ENCODE peak calls at places on chromosomes 1 and 21, in six cellular contexts. O is naive thymus-derived CD4-positive, alpha-beta T cell; Y is tibial artery; Q is astrocyte of the spinal cord; S is lung; W is CD4-positive, alpha-beta memory T cell. X is an unnamed sample.

GRCh38 chr1:63327417-63328139 is 5.2 kb downstream of the FOXD3 start:
- DNase-seq in O (no peak), Y (no peak), Q (peak), S (peak), W (no peak), X (no peak)

GRCh38 chr1:114345930-114346479 is 165.0 kb downstream of the TRIM33 start:
- DNase-seq in O (peak), Y (peak), Q (peak), S (no peak), W (no peak), X (no peak)

GRCh38 chr1:51326839-51327238 is 3.5 kb downstream of the TTC39A start:
- DNase-seq in O (no peak), Y (no peak), Q (no peak), S (no peak), W (no peak), X (no peak)

GRCh38 chr1:171532520-171532919 is 47.2 kb downstream of the PRRC2C start:
- DNase-seq in O (no peak), Y (no peak), Q (no peak), S (no peak), W (no peak), X (no peak)

GRCh38 chr1:233172201-233172600 is 123.3 kb downstream of the PCNX2 start:
- DNase-seq in O (no peak), Y (no peak), Q (peak), S (no peak), W (no peak), X (peak)

GRCh38 chr1:180948357-180948756 is 35.7 kb downstream of the KIAA1614 start:
- DNase-seq in O (no peak), Y (no peak), Q (no peak), S (no peak), W (no peak), X (no peak)

GRCh38 chr1:151156515-151156819 is at the start of gene TNFAIP8L2:
- DNase-seq in O (peak), Y (peak), Q (no peak), S (peak), W (peak), X (no peak)

GRCh38 chr1:150612014-150612345 is 17.4 kb downstream of the ENSA start:
- DNase-seq in O (no peak), Y (no peak), Q (no peak), S (no peak), W (no peak), X (no peak)

GRCh38 chr1:44810101-44810761 is 1.9 kb downstream of the BTBD19 start:
- DNase-seq in O (peak), Y (peak), Q (peak), S (peak), W (peak), X (peak)

GRCh38 chr1:3943123-3943431 is 43.0 kb upstream of the C1orf174 start:
- DNase-seq in O (no peak), Y (no peak), Q (no peak), S (no peak), W (no peak), X (no peak)

GRCh38 chr1:208616776-208617175 is 372.6 kb upstream of the PLXNA2 start:
- DNase-seq in O (no peak), Y (no peak), Q (no peak), S (no peak), W (no peak), X (no peak)

GRCh38 chr1:50812346-50812745 is 147.7 kb downstream of the FAF1 start:
- DNase-seq in O (no peak), Y (no peak), Q (no peak), S (no peak), W (no peak), X (no peak)

GRCh38 chr1:32997381-32997891 is 32.8 kb upstream of the RNF19B start:
- DNase-seq in O (no peak), Y (no peak), Q (peak), S (no peak), W (no peak), X (no peak)

GRCh38 chr1:60130703-60131102 is 57.1 kb upstream of the C1orf87 start:
- DNase-seq in O (no peak), Y (no peak), Q (no peak), S (no peak), W (no peak), X (no peak)

GRCh38 chr1:12179111-12179519 is 12.3 kb downstream of the TNFRSF1B start:
- DNase-seq in O (peak), Y (no peak), Q (peak), S (no peak), W (peak), X (no peak)

GRCh38 chr1:99084562-99084961 is 79.9 kb upstream of the PLPPR5 start:
- DNase-seq in O (no peak), Y (no peak), Q (no peak), S (no peak), W (no peak), X (no peak)

GRCh38 chr1:183580281-183580682 is 10.0 kb downstream of the NCF2 start:
- DNase-seq in O (no peak), Y (peak), Q (no peak), S (no peak), W (no peak), X (no peak)

GRCh38 chr1:43706598-43707190 is 642 bp upstream of the ST3GAL3 start:
- DNase-seq in O (no peak), Y (no peak), Q (peak), S (no peak), W (peak), X (no peak)

GRCh38 chr1:159920651-159921050 is 4.7 kb downstream of the TAGLN2 start:
- DNase-seq in O (no peak), Y (no peak), Q (no peak), S (no peak), W (no peak), X (no peak)

GRCh38 chr1:92975551-92976232 is 14.4 kb upstream of the DIPK1A start:
- DNase-seq in O (no peak), Y (peak), Q (no peak), S (no peak), W (no peak), X (no peak)

GRCh38 chr1:112304151-112304550 is 91.9 kb upstream of the CTTNBP2NL start:
- DNase-seq in O (no peak), Y (no peak), Q (no peak), S (no peak), W (no peak), X (no peak)

GRCh38 chr1:27605300-27605766 is 1.4 kb upstream of the AHDC1 start:
- DNase-seq in O (no peak), Y (no peak), Q (no peak), S (no peak), W (no peak), X (no peak)

GRCh38 chr1:172838681-172839313 is 179.9 kb downstream of the FASLG start:
- DNase-seq in O (no peak), Y (no peak), Q (no peak), S (no peak), W (no peak), X (no peak)

GRCh38 chr1:174358344-174358743 is 89.4 kb upstream of the GPR52 start:
- DNase-seq in O (no peak), Y (no peak), Q (peak), S (no peak), W (no peak), X (no peak)

GRCh38 chr1:25562101-25562927 is 18.9 kb downstream of the LDLRAP1 start:
- DNase-seq in O (peak), Y (no peak), Q (no peak), S (no peak), W (peak), X (peak)

GRCh38 chr1:180540697-180541594 is 17.8 kb upstream of the OVAAL start:
- DNase-seq in O (no peak), Y (no peak), Q (peak), S (no peak), W (no peak), X (no peak)

GRCh38 chr1:177943999-177944672 is 25.7 kb downstream of the SEC16B start:
- DNase-seq in O (no peak), Y (no peak), Q (no peak), S (no peak), W (no peak), X (no peak)

GRCh38 chr1:174367892-174368291 is 79.9 kb upstream of the GPR52 start:
- DNase-seq in O (no peak), Y (no peak), Q (no peak), S (no peak), W (no peak), X (no peak)

GRCh38 chr1:210591214-210591613 is 262.5 kb downstream of the HHAT start:
- DNase-seq in O (no peak), Y (no peak), Q (no peak), S (no peak), W (no peak), X (no peak)

GRCh38 chr1:234855851-234856250 is 245.9 kb upstream of the IRF2BP2 start:
- DNase-seq in O (no peak), Y (no peak), Q (no peak), S (no peak), W (no peak), X (no peak)

GRCh38 chr1:94773296-94773809 is 46.8 kb upstream of the SLC44A3 start:
- DNase-seq in O (no peak), Y (no peak), Q (no peak), S (no peak), W (no peak), X (peak)

GRCh38 chr1:53482441-53483153 is 23.4 kb downstream of the DMRTB1 start:
- DNase-seq in O (no peak), Y (no peak), Q (no peak), S (no peak), W (no peak), X (no peak)

GRCh38 chr1:166910396-166910994 is 34.4 kb upstream of the TADA1 start:
- DNase-seq in O (peak), Y (peak), Q (peak), S (peak), W (peak), X (peak)

GRCh38 chr1:86487131-86487804 is 18.5 kb downstream of the CLCA1 start:
- DNase-seq in O (no peak), Y (peak), Q (peak), S (no peak), W (no peak), X (no peak)

GRCh38 chr21:18253809-18254208 is 9.2 kb downstream of the CHODL start:
- DNase-seq in O (no peak), Y (no peak), Q (no peak), S (no peak), W (no peak), X (no peak)

GRCh38 chr1:237296861-237297260 is 254.9 kb downstream of the RYR2 start:
- DNase-seq in O (no peak), Y (no peak), Q (no peak), S (no peak), W (no peak), X (no peak)

GRCh38 chr1:21323091-21323490 is 32.8 kb upstream of the ECE1 start:
- DNase-seq in O (no peak), Y (no peak), Q (peak), S (no peak), W (no peak), X (no peak)

GRCh38 chr1:21325231-21325718 is 35.0 kb upstream of the ECE1 start:
- DNase-seq in O (no peak), Y (no peak), Q (no peak), S (no peak), W (no peak), X (no peak)

GRCh38 chr1:21322681-21323016 is 32.4 kb upstream of the ECE1 start:
- DNase-seq in O (no peak), Y (no peak), Q (no peak), S (no peak), W (no peak), X (no peak)

GRCh38 chr1:21325731-21326387 is 35.6 kb upstream of the ECE1 start:
- DNase-seq in O (no peak), Y (peak), Q (no peak), S (no peak), W (no peak), X (no peak)

GRCh38 chr1:21324368-21325137 is 34.3 kb upstream of the ECE1 start:
- DNase-seq in O (peak), Y (peak), Q (peak), S (peak), W (peak), X (peak)
- H3K4me3 ChIP-seq in O (peak), Y (peak), Q (no peak), S (no peak), W (peak), X (no peak)

DNA sequence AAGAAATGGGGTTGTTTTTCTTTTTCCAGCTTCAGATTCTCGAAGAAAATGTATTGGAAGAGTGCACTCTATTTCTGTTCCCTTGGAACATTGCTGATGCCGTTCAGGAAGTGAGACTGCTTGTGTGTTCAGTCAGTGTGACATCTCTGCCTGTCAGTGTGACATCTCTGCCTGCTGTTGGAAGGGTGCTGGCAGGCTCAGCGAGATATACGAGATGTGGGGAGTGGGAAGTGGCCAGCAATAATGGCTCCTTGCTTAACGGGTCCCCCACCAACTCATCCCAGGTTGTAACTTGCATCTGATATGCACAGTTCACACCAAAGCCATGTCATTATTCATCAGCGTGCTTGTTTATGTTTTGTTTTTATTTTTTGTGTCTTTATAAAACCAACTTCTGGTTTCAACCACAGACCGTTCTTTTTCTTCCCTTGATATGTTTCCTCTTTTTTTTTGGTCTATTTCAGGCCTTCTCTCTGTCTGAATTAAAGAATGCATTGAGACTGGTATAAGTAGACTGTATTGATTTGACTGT is 145.4 kb downstream of the GALNT2 start:
- DNase-seq in O (no peak), Y (no peak), Q (no peak), S (no peak), W (peak), X (no peak)
- H3K4me3 ChIP-seq in O (no peak), Y (no peak), Q (no peak), S (no peak), W (no peak), X (no peak)

GRCh38 chr1:225577243-225577642 is 75.7 kb downstream of the ENAH start:
- DNase-seq in O (no peak), Y (no peak), Q (no peak), S (no peak), W (no peak), X (no peak)

GRCh38 chr1:225578247-225578646 is 74.7 kb downstream of the ENAH start:
- DNase-seq in O (no peak), Y (no peak), Q (no peak), S (no peak), W (no peak), X (no peak)

GRCh38 chr1:225580180-225581099 is 72.5 kb downstream of the ENAH start:
- DNase-seq in O (no peak), Y (no peak), Q (no peak), S (no peak), W (no peak), X (no peak)

GRCh38 chr1:225581193-225581592 is 71.7 kb downstream of the ENAH start:
- DNase-seq in O (no peak), Y (no peak), Q (no peak), S (no peak), W (no peak), X (no peak)
- H3K4me3 ChIP-seq in O (no peak), Y (peak), Q (no peak), S (no peak), W (no peak), X (no peak)

GRCh38 chr1:156123356-156124196 is 9.1 kb downstream of the LMNA start:
- DNase-seq in O (peak), Y (peak), Q (peak), S (peak), W (peak), X (peak)

GRCh38 chr1:156126701-156127534 is 12.4 kb downstream of the LMNA start:
- DNase-seq in O (peak), Y (peak), Q (peak), S (no peak), W (peak), X (no peak)

GRCh38 chr1:156124557-156125483 is 10.3 kb downstream of the LMNA start:
- DNase-seq in O (peak), Y (peak), Q (no peak), S (no peak), W (peak), X (peak)

GRCh38 chr1:156128749-156129682 is 14.5 kb downstream of the LMNA start:
- DNase-seq in O (no peak), Y (peak), Q (peak), S (no peak), W (no peak), X (no peak)

DNA sequence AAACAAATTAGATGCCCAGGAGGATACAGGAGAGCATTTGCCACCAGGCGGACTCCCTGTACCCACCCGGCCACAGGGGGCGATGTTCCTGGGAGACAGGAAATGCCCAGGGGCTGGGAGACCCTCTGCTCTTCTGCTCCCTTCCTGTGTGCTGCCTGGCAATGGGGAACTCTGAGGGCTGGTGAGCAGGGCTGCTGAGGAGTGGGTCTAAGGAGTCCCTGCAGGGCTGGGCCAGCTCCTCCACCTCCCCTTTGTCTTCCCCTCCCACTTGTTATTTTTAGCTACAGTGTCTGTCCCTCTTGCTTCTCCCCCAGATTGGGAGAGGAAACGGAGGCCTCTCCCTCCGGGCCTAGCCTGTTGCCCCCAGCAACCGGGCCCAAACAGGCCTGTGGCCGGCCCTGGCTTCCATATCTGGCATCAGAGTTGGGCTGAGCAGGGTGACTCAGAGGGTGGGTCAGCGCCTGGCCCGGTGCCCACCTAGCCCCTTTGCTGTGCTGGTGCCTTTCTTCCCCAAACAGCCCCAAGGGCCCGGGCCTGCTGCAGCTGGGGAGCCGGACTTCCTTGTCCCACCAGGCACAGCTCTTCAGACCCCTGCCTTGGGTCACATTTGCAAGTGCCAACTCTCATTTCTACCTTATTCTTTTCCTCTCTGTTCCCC is 11.7 kb downstream of the LMNA start:
- DNase-seq in O (peak), Y (peak), Q (peak), S (peak), W (peak), X (no peak)
- H3K4me3 ChIP-seq in O (no peak), Y (peak), Q (peak), S (no peak), W (no peak), X (no peak)

DNA sequence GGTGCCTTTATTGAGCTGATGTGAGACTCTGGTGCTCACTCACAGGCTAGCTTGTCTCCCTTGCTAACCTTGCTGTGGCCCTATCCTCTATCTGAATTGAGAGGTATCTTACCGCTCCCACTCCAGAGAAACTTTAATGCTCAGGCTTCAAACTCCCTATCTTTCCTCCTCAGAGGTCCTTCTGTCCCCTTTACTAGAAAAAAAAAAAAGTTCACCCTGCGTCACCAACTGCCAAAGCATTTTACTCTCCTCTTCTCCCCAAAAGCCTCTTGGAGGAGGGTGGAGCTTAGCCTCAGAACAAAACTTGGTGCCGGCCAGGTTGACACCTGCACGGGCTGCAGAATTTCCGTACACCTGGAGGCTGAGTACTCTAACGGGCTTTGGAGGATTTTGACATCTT is 55.1 kb downstream of the ATP2B4 start:
- DNase-seq in O (no peak), Y (no peak), Q (no peak), S (no peak), W (no peak), X (no peak)
- H3K4me3 ChIP-seq in O (no peak), Y (no peak), Q (no peak), S (no peak), W (no peak), X (no peak)

DNA sequence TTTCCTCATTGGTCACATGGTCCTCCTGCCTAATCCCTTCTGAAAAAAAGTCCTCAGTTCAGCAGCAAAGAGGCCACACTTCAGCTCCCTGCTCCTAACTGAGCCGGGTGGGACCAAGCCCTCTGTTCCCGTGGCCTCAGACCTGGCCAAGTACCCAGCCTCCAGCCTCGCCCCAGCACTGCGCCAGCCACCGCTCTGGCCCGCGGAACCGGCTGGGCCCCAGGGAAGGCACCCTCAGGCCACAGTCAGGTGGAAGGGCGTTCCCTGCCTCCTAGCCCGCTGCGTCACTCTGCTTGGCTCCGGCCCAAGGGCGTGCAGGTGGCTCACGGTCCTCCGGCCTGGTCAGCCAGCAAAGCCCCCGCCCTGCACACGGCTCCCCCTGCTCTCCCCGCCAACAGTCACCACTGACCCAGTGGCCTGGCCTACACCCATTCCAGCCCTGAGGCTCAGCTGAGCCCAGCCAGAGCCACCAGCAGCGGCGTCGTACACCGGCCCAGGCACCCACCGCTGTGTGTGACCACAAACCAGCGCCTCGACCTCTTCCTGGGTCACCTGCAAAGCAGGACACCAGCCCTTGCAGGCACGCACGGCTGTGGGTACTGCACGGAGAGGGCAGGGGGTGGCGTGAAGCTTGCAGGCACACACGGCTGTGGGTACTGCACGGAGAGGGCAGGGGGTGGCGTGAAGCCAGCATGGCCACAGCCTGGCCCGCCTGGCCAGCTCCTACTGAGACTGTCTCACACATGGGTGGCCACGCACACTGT is 19.4 kb downstream of the NADK start:
- DNase-seq in O (no peak), Y (no peak), Q (no peak), S (peak), W (no peak), X (peak)
- H3K4me3 ChIP-seq in O (no peak), Y (no peak), Q (no peak), S (no peak), W (no peak), X (no peak)